ENCODE peak calls at places on chromosomes 4 and X, in eight cellular contexts. M, P, K, X, D, Q, V and C are unnamed samples.

GRCh38 chrX:121231566-121232358 is 184.4 kb downstream of the GLUD2 start:
- DNase-seq in M (no peak), P (no peak), K (no peak), X (no peak), D (no peak), Q (no peak), V (no peak), C (no peak)

GRCh38 chr4:77665381-77666069 is 59.9 kb downstream of the CXCL13 start:
- DNase-seq in M (no peak), P (no peak), K (no peak), X (no peak), D (no peak), Q (no peak), V (no peak), C (no peak)

GRCh38 chr4:110197421-110198398 is 705 bp downstream of the ELOVL6 start:
- DNase-seq in M (no peak), P (peak; percentile 54), K (peak; percentile 39), X (peak; percentile 45), D (peak; percentile 39), Q (peak; percentile 37), V (peak; percentile 56), C (no peak)

GRCh38 chr4:184165291-184165690 is 52.4 kb downstream of the ENPP6 start:
- DNase-seq in M (no peak), P (no peak), K (peak; percentile 11), X (peak; percentile 34), D (no peak), Q (no peak), V (no peak), C (no peak)

GRCh38 chr4:22091351-22091731 is 142.8 kb upstream of the KCNIP4 start:
- DNase-seq in M (no peak), P (no peak), K (no peak), X (no peak), D (no peak), Q (no peak), V (no peak), C (no peak)

GRCh38 chrX:9785252-9785943 is 831 bp upstream of the SHROOM2 start:
- DNase-seq in M (no peak), P (no peak), K (no peak), X (no peak), D (no peak), Q (peak; percentile 43), V (no peak), C (no peak)

GRCh38 chrX:105695451-105695850 is 126.9 kb upstream of the NRK start:
- DNase-seq in M (no peak), P (no peak), K (peak; percentile 20), X (no peak), D (no peak), Q (no peak), V (no peak), C (no peak)

GRCh38 chrX:123964155-123964554 is 2.6 kb downstream of the STAG2 start:
- DNase-seq in M (no peak), P (no peak), K (peak; percentile 43), X (no peak), D (no peak), Q (no peak), V (no peak), C (no peak)

GRCh38 chrX:69388526-69388925 is 115.6 kb upstream of the NALF2 start:
- DNase-seq in M (no peak), P (no peak), K (no peak), X (no peak), D (no peak), Q (no peak), V (no peak), C (peak; percentile 69)

GRCh38 chr4:177411996-177412395 is 30.2 kb downstream of the AGA start:
- DNase-seq in M (no peak), P (no peak), K (no peak), X (no peak), D (no peak), Q (no peak), V (no peak), C (no peak)

DNA sequence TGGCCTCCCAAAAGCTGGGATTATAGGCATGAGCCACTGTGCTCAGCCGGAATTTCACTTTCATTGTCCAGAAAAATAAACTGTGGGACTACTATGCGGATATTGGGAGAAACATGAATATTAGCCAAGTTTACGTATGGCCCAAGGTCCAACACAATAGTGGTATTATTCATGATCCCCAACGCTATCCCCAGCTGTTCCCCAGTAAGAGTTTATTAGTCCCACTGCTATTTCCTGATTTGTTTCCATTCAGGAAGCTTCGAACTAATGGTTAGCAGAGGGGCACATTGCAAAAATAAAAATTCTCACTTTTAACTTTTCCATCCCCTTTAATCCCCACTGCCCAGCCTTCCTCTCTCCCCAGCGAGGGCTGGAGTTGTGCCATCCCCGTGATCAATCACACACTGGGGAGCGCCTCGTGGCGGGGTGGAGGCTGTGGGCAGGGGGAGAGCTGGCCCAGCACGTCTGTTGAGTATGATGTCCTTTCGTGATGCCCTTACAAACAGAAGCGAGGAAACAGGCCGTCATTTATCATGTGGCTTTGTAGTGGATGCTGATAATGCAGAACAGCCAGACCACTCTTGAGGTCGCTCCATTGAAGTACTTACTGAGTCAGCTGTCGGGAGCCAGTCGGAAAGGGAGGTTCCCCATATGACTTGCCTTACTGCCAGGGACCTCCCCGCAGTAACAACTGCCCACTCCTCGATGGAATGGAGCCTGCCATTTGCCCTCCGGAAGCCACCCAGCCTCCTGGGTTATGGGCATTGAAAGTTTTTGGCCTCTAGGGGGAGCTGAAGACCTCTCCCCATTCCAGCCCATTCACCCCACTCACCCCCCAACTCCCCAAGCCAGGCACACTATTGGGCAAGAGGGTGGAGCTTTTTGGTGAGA is 117.0 kb downstream of the KDR start:
- DNase-seq in M (no peak), P (peak; percentile 24), K (no peak), X (no peak), D (no peak), Q (no peak), V (no peak), C (no peak)
- TF ChIP-seq CTCF in M (no peak), P (no peak), K (peak; percentile 18), X (peak; percentile 66), D (no peak), Q (no peak), V (peak; percentile 41), C (no peak)

DNA sequence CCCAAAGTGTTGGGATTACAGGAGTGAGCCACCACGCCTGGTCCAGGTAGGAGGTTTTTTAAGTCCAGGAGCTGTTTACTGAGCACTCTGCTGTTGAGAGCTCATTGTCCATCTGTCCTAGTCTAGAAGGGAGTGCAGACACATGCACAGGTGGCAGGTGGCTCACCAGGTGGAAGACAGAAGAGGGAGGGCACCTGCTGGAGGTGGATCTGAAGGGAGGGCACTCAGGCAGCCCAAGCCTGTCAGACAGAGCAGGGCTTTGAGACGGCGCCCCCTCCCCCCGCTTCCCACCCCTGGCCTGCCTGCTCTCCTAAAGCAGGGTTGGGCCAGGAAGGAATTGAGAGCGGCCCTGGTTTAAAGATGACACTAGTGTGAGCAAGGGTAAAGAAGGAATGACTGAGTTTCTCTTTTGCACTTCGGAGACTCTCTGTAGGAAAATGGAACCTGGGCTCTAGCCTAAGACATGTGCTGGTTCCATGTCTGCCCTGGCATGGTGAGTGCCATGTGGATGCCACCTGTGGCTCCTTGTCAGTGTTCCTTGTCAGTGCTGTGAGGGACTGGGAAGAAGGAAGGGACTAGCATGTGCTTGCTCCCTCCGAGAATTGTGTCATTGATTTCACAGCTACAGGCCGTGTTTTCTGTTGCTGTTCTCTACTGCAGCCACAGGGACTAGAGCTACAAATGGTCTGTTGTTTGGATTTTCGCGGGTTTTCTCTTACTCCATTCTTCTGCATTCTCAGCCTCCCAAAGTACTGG is 108.6 kb downstream of the TNIP2 start:
- DNase-seq in M (no peak), P (no peak), K (no peak), X (no peak), D (no peak), Q (no peak), V (no peak), C (no peak)
- H3K36me3 ChIP-seq in M (peaks cover 62% of the 10 kb centered on the region), P (peaks cover 12% of the 10 kb centered on the region), K (peaks cover 61% of the 10 kb centered on the region), X (peaks cover 58% of the 10 kb centered on the region), D (no peaks in the 10 kb centered on the region), Q (peaks cover 16% of the 10 kb centered on the region), V (no peaks in the 10 kb centered on the region), C (peaks cover 48% of the 10 kb centered on the region)

GRCh38 chr4:150976478-150977118 is 38.5 kb downstream of the LRBA start:
- DNase-seq in M (no peak), P (no peak), K (no peak), X (no peak), D (no peak), Q (no peak), V (no peak), C (no peak)
- TF ChIP-seq CTCF in M (no peak), P (no peak), K (no peak), X (no peak), D (no peak), Q (no peak), V (no peak), C (no peak)

DNA sequence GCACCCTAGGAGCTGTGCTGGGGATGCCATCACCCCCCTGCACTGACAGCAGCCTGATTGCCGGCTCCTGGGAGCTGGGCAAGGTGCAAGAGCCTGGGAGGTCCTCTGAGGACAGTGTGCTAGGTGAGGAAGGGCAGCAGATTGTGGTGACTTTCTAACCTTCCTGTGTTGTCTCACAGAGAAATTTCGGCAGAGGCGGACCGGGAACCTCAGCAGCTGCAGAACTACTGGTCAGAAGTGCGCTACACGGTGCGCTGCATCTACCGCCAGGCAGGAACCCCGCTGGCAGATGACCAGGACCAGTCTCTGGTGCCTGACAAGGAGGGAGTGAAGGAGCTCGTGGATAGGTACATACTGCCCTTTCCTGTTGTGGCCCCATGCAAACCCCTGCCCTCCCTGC is 89.8 kb downstream of the FAM193A start:
- DNase-seq in M (no peak), P (no peak), K (no peak), X (no peak), D (no peak), Q (peak; percentile 38), V (no peak), C (no peak)
- H3K36me3 ChIP-seq in M (peaks cover 36% of the 10 kb centered on the region), P (peaks cover 26% of the 10 kb centered on the region), K (peaks cover 24% of the 10 kb centered on the region), X (peaks cover 20% of the 10 kb centered on the region), D (no peaks in the 10 kb centered on the region), Q (peaks cover 4% of the 10 kb centered on the region), V (peaks cover 6% of the 10 kb centered on the region), C (no peaks in the 10 kb centered on the region)

GRCh38 chr4:41136456-41136855 is 77.9 kb downstream of the APBB2 start:
- DNase-seq in M (no peak), P (no peak), K (no peak), X (no peak), D (no peak), Q (no peak), V (no peak), C (no peak)

GRCh38 chr4:41133619-41134018 is 80.7 kb downstream of the APBB2 start:
- DNase-seq in M (no peak), P (no peak), K (no peak), X (no peak), D (no peak), Q (no peak), V (no peak), C (no peak)

GRCh38 chr4:41135761-41136160 is 78.6 kb downstream of the APBB2 start:
- DNase-seq in M (no peak), P (no peak), K (no peak), X (no peak), D (no peak), Q (no peak), V (no peak), C (no peak)

GRCh38 chr4:41132055-41132683 is 82.2 kb downstream of the APBB2 start:
- DNase-seq in M (no peak), P (peak; percentile 33), K (no peak), X (no peak), D (no peak), Q (peak; percentile 53), V (no peak), C (no peak)

GRCh38 chr4:41134581-41134980 is 79.8 kb downstream of the APBB2 start:
- DNase-seq in M (no peak), P (no peak), K (no peak), X (no peak), D (no peak), Q (no peak), V (no peak), C (no peak)
- TF ChIP-seq CTCF in M (no peak), P (no peak), K (no peak), X (peak; percentile 12), D (no peak), Q (no peak), V (no peak), C (no peak)

GRCh38 chrX:104189862-104190261 is 23.6 kb downstream of the FAM199X start:
- DNase-seq in M (no peak), P (no peak), K (no peak), X (no peak), D (no peak), Q (no peak), V (no peak), C (no peak)
- H3K36me3 ChIP-seq in M (peaks cover 14% of the 10 kb centered on the region), P (peaks cover 4% of the 10 kb centered on the region), K (peaks cover 11% of the 10 kb centered on the region), X (peaks cover 2% of the 10 kb centered on the region), D (no peaks in the 10 kb centered on the region), Q (peaks cover 2% of the 10 kb centered on the region), V (no peaks in the 10 kb centered on the region), C (no peaks in the 10 kb centered on the region)